ENCODE peak calls at places on chromosomes 12 and 14, in ten cellular contexts. Y is HL-60, K is stomach, X is endothelial cell, O is cardiac fibroblast, R is H9, Q is dorsolateral prefrontal cortex, G is cardiac muscle cell, U is neural crest cell, N is brain microvascular endothelial cell. C is an unnamed sample.

GRCh38 chr14:73752297-73752992 is 38.3 kb upstream of the PNMA1 start:
- DNase-seq in Y (no peak), K (peak), X (no peak), O (peak), R (peak), Q (no peak), G (no peak), U (no peak), N (no peak), C (no peak)

GRCh38 chr12:61934564-61934963 is 325.6 kb upstream of the USP15 start:
- DNase-seq in Y (no peak), K (no peak), X (no peak), O (no peak), R (no peak), Q (no peak), G (no peak), U (no peak), N (no peak), C (no peak)

GRCh38 chr12:98227162-98227561 is 288.2 kb upstream of the TMPO start:
- DNase-seq in Y (peak), K (no peak), X (no peak), O (peak), R (no peak), Q (no peak), G (peak), U (no peak), N (no peak), C (no peak)

GRCh38 chr14:22569106-22569748 is 19.8 kb downstream of the DAD1 start:
- DNase-seq in Y (no peak), K (no peak), X (no peak), O (no peak), R (no peak), Q (no peak), G (no peak), U (no peak), N (no peak), C (no peak)

GRCh38 chr12:23722655-23723054 is 226.8 kb downstream of the SOX5 start:
- DNase-seq in Y (no peak), K (no peak), X (no peak), O (no peak), R (no peak), Q (no peak), G (peak), U (no peak), N (no peak), C (no peak)

GRCh38 chr14:99132821-99133562 is 139.0 kb downstream of the BCL11B start:
- DNase-seq in Y (no peak), K (peak), X (peak), O (no peak), R (no peak), Q (no peak), G (no peak), U (no peak), N (no peak), C (no peak)

GRCh38 chr14:61426048-61426447 is 104.7 kb downstream of the PRKCH start:
- DNase-seq in Y (no peak), K (peak), X (no peak), O (no peak), R (no peak), Q (no peak), G (no peak), U (no peak), N (no peak), C (no peak)

GRCh38 chr14:29773990-29774389 is 153.7 kb downstream of the PRKD1 start:
- DNase-seq in Y (no peak), K (no peak), X (no peak), O (no peak), R (no peak), Q (no peak), G (no peak), U (no peak), N (no peak), C (no peak)

GRCh38 chr12:6205144-6205539 is 4.9 kb downstream of the CD9 start:
- DNase-seq in Y (no peak), K (no peak), X (peak), O (peak), R (peak), Q (no peak), G (peak), U (no peak), N (no peak), C (no peak)

GRCh38 chr14:55721353-55721752 is 141.3 kb downstream of the KTN1 start:
- DNase-seq in Y (peak), K (no peak), X (no peak), O (peak), R (no peak), Q (no peak), G (no peak), U (no peak), N (peak), C (no peak)

GRCh38 chr12:131911851-131912525 is 17.1 kb upstream of the PUS1 start:
- DNase-seq in Y (no peak), K (no peak), X (no peak), O (no peak), R (no peak), Q (no peak), G (no peak), U (no peak), N (no peak), C (no peak)

GRCh38 chr12:29563636-29564035 is 66.2 kb upstream of the OVCH1 start:
- DNase-seq in Y (no peak), K (no peak), X (no peak), O (no peak), R (no peak), Q (no peak), G (no peak), U (no peak), N (no peak), C (no peak)

GRCh38 chr12:121992059-121992879 is 29.4 kb upstream of the BCL7A start:
- DNase-seq in Y (peak), K (no peak), X (no peak), O (peak), R (no peak), Q (no peak), G (peak), U (no peak), N (peak), C (no peak)

GRCh38 chr12:90120627-90121026 is 412.0 kb upstream of the ATP2B1 start:
- DNase-seq in Y (no peak), K (no peak), X (no peak), O (no peak), R (no peak), Q (no peak), G (no peak), U (no peak), N (no peak), C (no peak)

GRCh38 chr12:131808744-131809371 is 19.3 kb upstream of the MMP17 start:
- DNase-seq in Y (no peak), K (no peak), X (no peak), O (peak), R (no peak), Q (no peak), G (no peak), U (no peak), N (no peak), C (no peak)

GRCh38 chr14:101506921-101507300 is 54.4 kb upstream of the DIO3 start:
- DNase-seq in Y (no peak), K (peak), X (no peak), O (no peak), R (no peak), Q (peak), G (no peak), U (no peak), N (no peak), C (no peak)

GRCh38 chr12:108400900-108401480 is 61.9 kb upstream of the CMKLR1 start:
- DNase-seq in Y (no peak), K (no peak), X (no peak), O (no peak), R (no peak), Q (no peak), G (no peak), U (no peak), N (no peak), C (no peak)

GRCh38 chr14:101961011-101961721 is 3.2 kb upstream of the DYNC1H1 start:
- DNase-seq in Y (peak), K (peak), X (peak), O (peak), R (peak), Q (peak), G (peak), U (peak), N (peak), C (peak)

GRCh38 chr12:109783135-109783964 is 49.8 kb downstream of the TRPV4 start:
- DNase-seq in Y (no peak), K (no peak), X (no peak), O (no peak), R (no peak), Q (no peak), G (no peak), U (no peak), N (no peak), C (no peak)

GRCh38 chr14:41609704-41610183 is 3.1 kb downstream of the LRFN5 start:
- DNase-seq in Y (no peak), K (no peak), X (peak), O (peak), R (peak), Q (peak), G (peak), U (peak), N (no peak), C (no peak)

GRCh38 chr12:129659927-129660326 is 243.9 kb downstream of the TMEM132D start:
- DNase-seq in Y (no peak), K (no peak), X (no peak), O (peak), R (no peak), Q (no peak), G (no peak), U (no peak), N (peak), C (no peak)

GRCh38 chr12:94875525-94875924 is 128.0 kb downstream of the NDUFA12 start:
- DNase-seq in Y (no peak), K (no peak), X (peak), O (peak), R (peak), Q (no peak), G (peak), U (no peak), N (no peak), C (no peak)

GRCh38 chr12:119783787-119784186 is 93.3 kb downstream of the CIT start:
- DNase-seq in Y (no peak), K (no peak), X (no peak), O (no peak), R (no peak), Q (no peak), G (no peak), U (no peak), N (no peak), C (no peak)
- TF ChIP-seq CTCF in Y (no peak), K (no peak), X (no peak), O (no peak), R (no peak), Q (no peak), G (no peak), U (no peak), N (no peak), C (no peak)

GRCh38 chr14:56945291-56945690 is 135.0 kb upstream of the OTX2 start:
- DNase-seq in Y (no peak), K (no peak), X (no peak), O (no peak), R (no peak), Q (no peak), G (no peak), U (no peak), N (no peak), C (no peak)
- TF ChIP-seq CTCF in Y (no peak), K (no peak), X (no peak), O (no peak), R (no peak), Q (no peak), G (no peak), U (no peak), N (no peak), C (no peak)

GRCh38 chr12:101743724-101744472 is 4.6 kb upstream of the SYCP3 start:
- DNase-seq in Y (no peak), K (no peak), X (no peak), O (no peak), R (no peak), Q (no peak), G (no peak), U (no peak), N (no peak), C (no peak)
- TF ChIP-seq CTCF in Y (no peak), K (no peak), X (no peak), O (no peak), R (peak), Q (no peak), G (no peak), U (no peak), N (no peak), C (no peak)

GRCh38 chr14:65813760-65814387 is 401.3 kb downstream of the FUT8 start:
- DNase-seq in Y (no peak), K (no peak), X (no peak), O (no peak), R (peak), Q (no peak), G (no peak), U (no peak), N (no peak), C (no peak)
- TF ChIP-seq CTCF in Y (no peak), K (no peak), X (no peak), O (no peak), R (no peak), Q (no peak), G (no peak), U (no peak), N (no peak), C (no peak)

GRCh38 chr12:238736-239398 is 23.8 kb downstream of the SLC6A13 start:
- DNase-seq in Y (no peak), K (no peak), X (no peak), O (no peak), R (peak), Q (no peak), G (no peak), U (no peak), N (no peak), C (no peak)
- TF ChIP-seq CTCF in Y (no peak), K (no peak), X (no peak), O (no peak), R (no peak), Q (no peak), G (no peak), U (no peak), N (no peak), C (no peak)

DNA sequence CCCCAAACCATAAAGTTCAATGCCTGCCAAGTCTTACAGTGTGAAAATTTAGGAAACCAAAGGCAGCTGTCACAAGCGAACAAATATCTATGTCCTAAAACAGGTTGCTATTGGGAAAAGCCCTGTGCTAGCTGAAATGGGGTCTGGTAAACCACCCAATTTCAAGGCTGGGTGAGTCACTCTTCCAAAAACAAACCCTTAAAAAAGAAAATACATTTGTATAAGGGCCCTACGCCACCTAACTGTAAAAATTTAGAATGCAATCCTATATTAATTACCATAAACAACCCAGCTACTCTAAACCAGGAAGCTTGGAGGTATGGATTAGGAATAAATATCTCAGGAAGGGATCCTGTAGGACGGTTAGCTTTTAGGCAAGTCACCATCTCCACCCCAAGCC is 32.1 kb downstream of the PRMT8 start:
- DNase-seq in Y (no peak), K (no peak), X (no peak), O (no peak), R (no peak), Q (no peak), G (no peak), U (no peak), N (no peak), C (no peak)
- TF ChIP-seq CTCF in Y (no peak), K (no peak), X (no peak), O (peak), R (no peak), Q (no peak), G (no peak), U (no peak), N (peak), C (no peak)

GRCh38 chr12:14138495-14138894 is 157.1 kb upstream of the GRIN2B start:
- DNase-seq in Y (no peak), K (no peak), X (peak), O (no peak), R (peak), Q (no peak), G (peak), U (peak), N (no peak), C (no peak)
- TF ChIP-seq CTCF in Y (no peak), K (no peak), X (peak), O (no peak), R (peak), Q (no peak), G (no peak), U (peak), N (peak), C (no peak)

DNA sequence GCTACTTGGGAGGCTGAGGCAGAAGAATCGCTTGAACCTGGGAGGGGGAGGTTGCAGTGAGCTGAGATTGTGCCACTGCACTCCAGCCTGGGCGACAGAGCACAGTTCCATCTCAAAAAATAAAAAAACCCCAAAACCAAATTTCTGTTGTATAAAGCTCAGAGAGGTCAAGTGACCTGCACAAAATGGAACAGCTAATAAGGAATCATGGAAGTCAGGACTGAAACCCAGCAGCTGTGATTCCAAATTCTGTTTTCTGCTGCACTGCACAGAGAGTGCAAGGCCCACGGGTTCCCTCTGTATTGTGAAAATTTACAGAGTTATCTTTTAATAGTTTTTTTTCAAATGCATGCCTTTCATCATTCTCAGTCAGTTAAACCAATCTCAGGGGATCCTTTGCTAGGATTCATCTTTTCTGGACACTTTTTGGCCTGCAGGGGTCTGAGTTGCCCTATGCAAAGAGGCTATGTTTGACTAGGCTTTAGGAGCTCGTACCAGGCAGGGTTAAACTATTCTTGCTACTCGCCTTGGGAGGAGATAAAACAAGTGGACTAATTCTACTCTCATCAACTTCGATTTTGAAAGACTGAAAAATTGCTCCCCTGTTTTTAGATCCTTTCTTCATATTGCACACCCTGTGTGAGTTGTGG is 26.1 kb upstream of the AACS start:
- DNase-seq in Y (no peak), K (no peak), X (no peak), O (no peak), R (no peak), Q (no peak), G (no peak), U (no peak), N (no peak), C (no peak)
- TF ChIP-seq CTCF in Y (no peak), K (no peak), X (no peak), O (no peak), R (no peak), Q (no peak), G (no peak), U (no peak), N (peak), C (no peak)

DNA sequence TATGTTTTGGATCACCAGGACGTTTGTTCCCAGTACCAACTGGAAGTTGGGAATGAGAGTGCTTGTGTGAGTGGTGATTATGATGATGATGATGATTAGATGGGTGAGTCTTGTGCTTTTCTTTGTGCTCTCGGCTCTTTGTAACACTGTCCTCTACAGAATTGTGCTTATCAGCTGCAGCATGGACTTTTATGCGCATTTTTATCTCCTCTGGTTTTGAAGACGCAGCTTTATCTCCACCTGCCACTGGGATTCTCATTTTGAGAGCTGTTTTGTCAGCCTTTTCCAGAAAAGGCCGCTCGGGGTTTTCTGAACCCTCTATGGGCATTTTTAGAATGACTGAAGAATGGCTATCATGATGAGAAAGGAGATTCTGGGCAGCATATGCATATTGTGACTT is 11.5 kb upstream of the KANSL2 start:
- DNase-seq in Y (no peak), K (no peak), X (no peak), O (no peak), R (no peak), Q (no peak), G (no peak), U (no peak), N (no peak), C (no peak)
- TF ChIP-seq CTCF in Y (no peak), K (no peak), X (no peak), O (no peak), R (no peak), Q (no peak), G (no peak), U (no peak), N (no peak), C (no peak)

GRCh38 chr14:39219075-39219499 is 14.6 kb upstream of the MIA2 start:
- DNase-seq in Y (no peak), K (no peak), X (no peak), O (peak), R (no peak), Q (no peak), G (no peak), U (no peak), N (peak), C (no peak)
- TF ChIP-seq CTCF in Y (no peak), K (no peak), X (no peak), O (no peak), R (no peak), Q (no peak), G (no peak), U (no peak), N (no peak), C (no peak)